ENCODE peak calls at places on chromosomes 16 and 17, in four cellular contexts. D, C, S and N are unnamed samples.

GRCh38 chr16:24208710-24209109 is 47.4 kb upstream of the CACNG3 start:
- DNase-seq in D (peak), C (no peak), S (no peak), N (no peak)

GRCh38 chr16:53054670-53055485 is at the start of gene CHD9:
- DNase-seq in D (peak), C (peak), S (no peak), N (peak)

GRCh38 chr17:29293890-29294579 is at the start of gene NUFIP2:
- DNase-seq in D (peak), C (peak), S (peak), N (peak)

GRCh38 chr16:22206847-22207714 is 1.0 kb downstream of the EEF2K start:
- DNase-seq in D (no peak), C (peak), S (no peak), N (peak)

GRCh38 chr17:6138761-6139446 is 68.7 kb downstream of the WSCD1 start:
- DNase-seq in D (no peak), C (no peak), S (peak), N (no peak)

GRCh38 chr17:48842746-48843145 is 11.9 kb downstream of the CALCOCO2 start:
- DNase-seq in D (no peak), C (no peak), S (no peak), N (no peak)

GRCh38 chr17:9238340-9239259 is 217.3 kb downstream of the NTN1 start:
- DNase-seq in D (no peak), C (peak), S (no peak), N (no peak)

GRCh38 chr16:4372578-4373355 is 1.1 kb downstream of the VASN start:
- DNase-seq in D (no peak), C (peak), S (no peak), N (peak)

GRCh38 chr17:61352408-61352770 is 47.3 kb upstream of the TBX2 start:
- DNase-seq in D (no peak), C (no peak), S (no peak), N (no peak)

GRCh38 chr16:56643080-56643778 is 4.8 kb downstream of the MT1A start:
- DNase-seq in D (no peak), C (peak), S (no peak), N (no peak)

GRCh38 chr17:57107498-57108101 is 22.6 kb downstream of the AKAP1 start:
- DNase-seq in D (no peak), C (no peak), S (no peak), N (peak)

GRCh38 chr17:45368661-45369060 is 51.8 kb upstream of the MAP3K14 start:
- DNase-seq in D (no peak), C (no peak), S (no peak), N (peak)

GRCh38 chr17:45371414-45372324 is 54.8 kb upstream of the MAP3K14 start:
- DNase-seq in D (peak), C (peak), S (peak), N (peak)

GRCh38 chr17:45374501-45374900 is 57.7 kb upstream of the MAP3K14 start:
- DNase-seq in D (no peak), C (no peak), S (no peak), N (no peak)

GRCh38 chr17:45372325-45372869 is 55.6 kb upstream of the MAP3K14 start:
- DNase-seq in D (no peak), C (no peak), S (no peak), N (peak)

DNA sequence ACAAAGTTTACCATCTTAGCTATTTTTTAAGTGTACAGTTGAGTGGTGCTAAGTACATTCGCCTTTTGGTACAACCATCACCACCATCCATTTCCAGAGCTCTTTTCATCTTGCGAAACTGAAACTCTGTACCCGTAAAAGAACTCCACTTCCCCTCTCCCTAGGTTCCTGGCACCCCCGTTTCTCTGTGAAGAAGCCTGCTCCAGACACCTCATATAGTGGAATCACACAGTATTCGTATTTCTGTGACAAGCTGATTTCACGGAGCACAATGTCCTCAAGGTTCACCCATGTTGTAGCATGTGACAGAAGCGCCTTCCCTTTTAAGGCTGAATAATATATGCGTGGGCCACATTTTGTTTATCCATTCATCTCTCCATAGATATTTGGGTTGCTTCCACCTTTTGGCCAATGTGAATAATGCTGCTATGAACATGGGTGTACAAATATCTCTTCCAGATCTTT is 54.2 kb upstream of the MAP3K14 start:
- DNase-seq in D (no peak), C (no peak), S (no peak), N (peak)
- H2BK12ac ChIP-seq in D (no peak), C (peak), S (peak), N (peak)

GRCh38 chr17:74467221-74467951 is 952 bp downstream of the CD300A start:
- DNase-seq in D (no peak), C (peak), S (no peak), N (no peak)

GRCh38 chr17:74466785-74467158 is 338 bp downstream of the CD300A start:
- DNase-seq in D (no peak), C (no peak), S (no peak), N (no peak)

GRCh38 chr17:74466111-74466784 is at the start of gene CD300A:
- DNase-seq in D (no peak), C (peak), S (no peak), N (no peak)

GRCh38 chr17:74465378-74466110 is 890 bp upstream of the CD300A start:
- DNase-seq in D (no peak), C (no peak), S (no peak), N (no peak)

DNA sequence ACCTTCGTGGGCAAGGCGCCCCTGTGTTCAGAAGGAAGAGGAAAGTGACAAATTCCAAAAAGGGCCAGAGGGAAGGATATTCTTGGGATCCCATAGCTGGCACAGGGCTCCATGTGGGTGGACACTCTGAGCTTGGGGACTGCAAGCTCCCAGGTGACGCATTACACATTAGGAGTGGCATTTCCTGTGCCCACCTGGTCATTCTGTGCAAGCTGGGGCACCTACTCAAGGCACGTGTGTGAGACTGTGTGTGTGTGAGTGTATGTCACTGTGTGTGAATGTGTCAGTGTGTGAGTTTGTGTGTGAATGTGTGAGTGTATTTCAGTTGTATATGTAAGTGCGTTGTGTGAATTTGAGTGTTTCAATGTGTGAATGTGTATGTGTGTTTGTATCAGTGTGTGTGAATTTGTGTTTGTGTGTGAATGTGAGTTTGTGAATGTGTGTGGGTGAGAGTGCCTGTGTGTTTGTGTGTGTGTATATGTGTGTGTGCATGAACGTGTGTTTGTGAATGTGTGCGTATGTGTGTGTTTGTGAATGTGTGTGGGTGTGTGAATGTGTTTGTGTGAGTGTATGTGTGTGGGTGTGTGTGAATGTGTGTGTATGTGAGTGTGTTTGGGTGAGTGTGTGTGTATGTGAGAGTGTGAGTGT is 1.6 kb upstream of the CD300A start:
- DNase-seq in D (no peak), C (no peak), S (no peak), N (no peak)
- H3K4me3 ChIP-seq in D (no peak), C (no peak), S (no peak), N (no peak)

GRCh38 chr16:90018297-90019200 is 707 bp downstream of the DBNDD1 start:
- DNase-seq in D (no peak), C (peak), S (no peak), N (no peak)

GRCh38 chr16:90020260-90020837 is 1.1 kb upstream of the DBNDD1 start:
- DNase-seq in D (no peak), C (no peak), S (no peak), N (no peak)

GRCh38 chr16:90020838-90021382 is 1.7 kb upstream of the DBNDD1 start:
- DNase-seq in D (no peak), C (no peak), S (no peak), N (no peak)

GRCh38 chr16:90019543-90020259 is 445 bp upstream of the DBNDD1 start:
- DNase-seq in D (peak), C (no peak), S (no peak), N (peak)

GRCh38 chr16:90019201-90019542 is at the start of gene DBNDD1:
- DNase-seq in D (no peak), C (no peak), S (no peak), N (no peak)
- H2BK12ac ChIP-seq in D (peak), C (no peak), S (peak), N (no peak)

DNA sequence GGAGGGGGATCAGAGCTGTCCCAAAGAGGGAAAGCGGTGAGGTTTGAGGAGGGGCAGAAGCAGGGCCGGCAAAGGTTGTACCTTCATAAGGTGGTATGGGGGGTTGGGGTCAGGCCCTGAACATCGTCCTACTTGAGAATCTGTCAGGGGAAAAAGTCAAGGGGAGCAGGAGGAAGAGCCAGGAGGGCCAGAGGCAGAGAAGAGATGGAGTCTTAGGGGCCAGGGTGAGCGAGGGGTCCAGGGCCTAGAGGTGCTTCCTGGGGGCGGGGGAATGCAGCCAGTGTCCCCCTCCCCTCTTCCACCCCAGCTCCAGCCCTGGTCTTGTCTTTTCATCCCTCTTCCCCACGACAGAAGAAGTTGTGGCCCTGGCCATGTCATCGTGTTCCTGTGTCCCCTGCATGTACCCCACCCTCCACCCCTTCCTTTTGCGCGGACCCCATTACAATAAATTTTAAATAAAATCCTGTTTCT is 1.3 kb upstream of the PRRT2 start:
- DNase-seq in D (no peak), C (no peak), S (no peak), N (no peak)
- H3K4me3 ChIP-seq in D (no peak), C (no peak), S (peak), N (peak)